ENCODE peak calls at places on chromosome 7, in four cellular contexts. T is M059J; X is H7; D is stimulated activated CD4-positive, alpha-beta T cell treated with anti-CD3 and anti-CD28 coated beads, Interleukin-4, amount 100 ng/mL, for 4 hours. O is an unnamed sample.

GRCh38 chr7:2959343-2959680 is 84.4 kb downstream of the CARD11 start:
- DNase-seq in X (no peak), D (no peak), T (no peak), O (no peak)

GRCh38 chr7:94352854-94353253 is 41.8 kb upstream of the COL1A2 start:
- DNase-seq in X (no peak), T (no peak), D (no peak), O (no peak)

GRCh38 chr7:103989785-103990775 is 622 bp upstream of the RELN start:
- DNase-seq in D (no peak), T (peak; percentile 49), X (peak; percentile 78), O (peak; percentile 11)

GRCh38 chr7:123305840-123306375 is 106.1 kb upstream of the SLC13A1 start:
- DNase-seq in D (no peak), X (no peak), T (no peak), O (no peak)

GRCh38 chr7:1888425-1888824 is 218.3 kb downstream of the ELFN1 start:
- DNase-seq in T (no peak), D (no peak), X (no peak), O (no peak)

GRCh38 chr7:40546616-40547501 is 412.1 kb downstream of the SUGCT start:
- DNase-seq in D (no peak), T (peak; percentile 70), X (no peak), O (peak; percentile 56)

GRCh38 chr7:120989571-120990220 is 1.2 kb downstream of the CPED1 start:
- DNase-seq in D (no peak), X (no peak), T (peak; percentile 52), O (peak; percentile 18)

GRCh38 chr7:23184709-23185354 is 3.0 kb downstream of the NUP42 start:
- DNase-seq in D (no peak), T (peak; percentile 61), X (no peak), O (peak; percentile 53)

GRCh38 chr7:33982425-33982786 is 77.1 kb downstream of the BMPER start:
- DNase-seq in T (peak; percentile 74), D (no peak), X (peak; percentile 19), O (peak; percentile 70)

GRCh38 chr7:106679153-106679931 is 18.4 kb upstream of the CCDC71L start:
- DNase-seq in X (no peak), D (no peak), T (peak; percentile 98), O (peak; percentile 13)

GRCh38 chr7:107387077-107387476 is 82.8 kb upstream of the GPR22 start:
- DNase-seq in X (peak; percentile 39), D (no peak), T (peak; percentile 72), O (no peak)

GRCh38 chr7:149319376-149319775 is 57.4 kb downstream of the ZNF783 start:
- DNase-seq in T (no peak), X (no peak), D (no peak), O (no peak)

GRCh38 chr7:104979167-104979841 is 34.7 kb upstream of the KMT2E start:
- DNase-seq in D (no peak), T (peak; percentile 87), X (peak; percentile 63), O (peak; percentile 39)

GRCh38 chr7:14734839-14735321 is 167.7 kb downstream of the DGKB start:
- DNase-seq in D (no peak), T (no peak), X (peak; percentile 82), O (no peak)